ENCODE peak calls at places on chromosome 20, in six cellular contexts. U, L, B, F, P and G are unnamed samples.

GRCh38 chr20:11217322-11217989 is 543.7 kb upstream of the JAG1 start:
- DNase-seq in P (peak; percentile 73), F (no peak), L (peak; percentile 81), U (no peak), B (no peak), G (no peak)

GRCh38 chr20:43388267-43389081 is 69.2 kb upstream of the SRSF6 start:
- DNase-seq in F (no peak), B (peak; percentile 11), P (peak; percentile 75), U (no peak), L (peak; percentile 78), G (peak; percentile 82)

GRCh38 chr20:38935967-38936407 is 9.8 kb downstream of the FAM83D start:
- DNase-seq in L (no peak), P (peak; percentile 14), F (no peak), U (no peak), B (no peak), G (no peak)

GRCh38 chr20:35929301-35929700 is 25.0 kb downstream of the SCAND1 start:
- DNase-seq in L (no peak), U (no peak), B (no peak), P (no peak), F (no peak), G (no peak)

GRCh38 chr20:3753098-3753497 is 14.5 kb downstream of the ADISSP start:
- DNase-seq in U (peak; percentile 46), B (peak; percentile 45), P (peak; percentile 86), F (peak; percentile 54), L (peak; percentile 82), G (peak; percentile 82)

GRCh38 chr20:15708984-15709598 is 864.2 kb downstream of the KIF16B start:
- DNase-seq in F (no peak), B (no peak), P (peak; percentile 21), U (no peak), L (no peak), G (peak; percentile 21)

GRCh38 chr20:58715709-58716475 is 23.3 kb downstream of the NPEPL1 start:
- DNase-seq in B (no peak), F (no peak), U (no peak), L (no peak), P (no peak), G (no peak)

GRCh38 chr20:50859161-50859560 is 64.3 kb downstream of the BCAS4 start:
- DNase-seq in B (no peak), P (no peak), L (no peak), F (no peak), U (no peak), G (no peak)

GRCh38 chr20:32763202-32763999 is 1.2 kb downstream of the DNMT3B start:
- DNase-seq in P (no peak), U (no peak), L (no peak), F (no peak), B (no peak), G (no peak)

GRCh38 chr20:59515013-59515905 is 89.1 kb upstream of the PHACTR3 start:
- DNase-seq in U (peak; percentile 15), L (peak; percentile 36), P (peak; percentile 52), F (peak; percentile 69), B (peak; percentile 82), G (peak; percentile 52)

GRCh38 chr20:10469599-10469998 is 34.5 kb downstream of the SLX4IP start:
- DNase-seq in L (peak; percentile 93), B (peak; percentile 28), P (peak; percentile 94), U (peak; percentile 79), F (peak; percentile 71), G (peak; percentile 92)

GRCh38 chr20:51318058-51318960 is 224.2 kb downstream of the NFATC2 start:
- DNase-seq in L (peak; percentile 13), U (no peak), F (peak; percentile 20), P (no peak), B (peak; percentile 25), G (peak; percentile 34)

GRCh38 chr20:62945771-62946339 is 6.7 kb upstream of the SLC17A9 start:
- DNase-seq in F (no peak), B (no peak), L (no peak), U (no peak), P (no peak), G (no peak)